ENCODE peak calls at places on chromosomes 5 and 9, in four cellular contexts. E, V, Y and B are unnamed samples.

GRCh38 chr5:321233-321725 is at the start of gene AHRR:
- DNase-seq in E (peak; percentile 95), V (peak; percentile 34), Y (peak; percentile 75), B (peak; percentile 97)

GRCh38 chr5:135209495-135209837 is 175.4 kb upstream of the PITX1 start:
- DNase-seq in E (no peak), V (no peak), Y (no peak), B (no peak)

GRCh38 chr9:93730213-93730612 is 153.8 kb downstream of the PHF2 start:
- DNase-seq in E (no peak), V (no peak), Y (no peak), B (no peak)

GRCh38 chr5:115842089-115842881 is 550 bp downstream of the AP3S1 start:
- DNase-seq in E (peak; percentile 51), V (no peak), Y (no peak), B (peak; percentile 58)

GRCh38 chr9:133597316-133597957 is 11.8 kb downstream of the FAM163B start:
- DNase-seq in E (no peak), V (no peak), Y (no peak), B (no peak)

GRCh38 chr9:89519393-89519805 is 21.5 kb upstream of the SEMA4D start:
- DNase-seq in E (peak; percentile 21), V (no peak), Y (no peak), B (no peak)

GRCh38 chr9:86854898-86855523 is 92.3 kb downstream of the GAS1 start:
- DNase-seq in E (peak; percentile 11), V (no peak), Y (no peak), B (peak; percentile 7)

GRCh38 chr5:60810438-60811085 is 33.5 kb downstream of the ELOVL7 start:
- DNase-seq in E (peak; percentile 22), V (no peak), Y (no peak), B (peak; percentile 14)

GRCh38 chr5:58787982-58788381 is 205.1 kb downstream of the RAB3C start:
- DNase-seq in E (no peak), V (no peak), Y (no peak), B (no peak)

GRCh38 chr9:123399803-123400378 is 43.9 kb downstream of the CRB2 start:
- DNase-seq in E (peak; percentile 22), V (no peak), Y (peak; percentile 55), B (no peak)

GRCh38 chr9:123099548-123099947 is 66.1 kb downstream of the GPR21 start:
- DNase-seq in E (no peak), V (no peak), Y (no peak), B (no peak)

GRCh38 chr5:134864707-134865106 is 9.5 kb upstream of the TXNDC15 start:
- DNase-seq in E (no peak), V (no peak), Y (no peak), B (no peak)

GRCh38 chr9:111399772-111400563 is 69.9 kb upstream of the OR2K2 start:
- DNase-seq in E (peak; percentile 4), V (no peak), Y (no peak), B (no peak)

GRCh38 chr9:134343637-134344036 is 17.4 kb downstream of the RXRA start:
- DNase-seq in E (no peak), V (no peak), Y (no peak), B (no peak)

GRCh38 chr9:133351908-133352634 is 4.1 kb downstream of the RPL7A start:
- DNase-seq in E (peak; percentile 19), V (no peak), Y (peak; percentile 70), B (peak; percentile 72)

GRCh38 chr9:14478175-14479165 is 164.5 kb upstream of the NFIB start:
- DNase-seq in E (no peak), V (no peak), Y (no peak), B (no peak)

GRCh38 chr9:89367726-89368437 is 49.6 kb downstream of the SECISBP2 start:
- DNase-seq in E (no peak), V (no peak), Y (no peak), B (no peak)

GRCh38 chr9:119961774-119962408 is 592.7 kb upstream of the BRINP1 start:
- DNase-seq in E (peak; percentile 34), V (no peak), Y (peak; percentile 27), B (peak; percentile 63)

GRCh38 chr9:9998491-9999287 is 614.1 kb downstream of the PTPRD start:
- DNase-seq in E (no peak), V (no peak), Y (no peak), B (no peak)

GRCh38 chr5:62111428-62111827 is 194.6 kb upstream of the KIF2A start:
- DNase-seq in E (no peak), V (no peak), Y (no peak), B (no peak)

GRCh38 chr9:138024131-138024530 is 146.5 kb downstream of the CACNA1B start:
- DNase-seq in E (no peak), V (no peak), Y (no peak), B (no peak)

GRCh38 chr5:133606835-133607234 is 5.5 kb downstream of the FSTL4 start:
- DNase-seq in E (no peak), V (no peak), Y (no peak), B (no peak)

GRCh38 chr5:25415970-25416369 is 771.2 kb upstream of the CDH10 start:
- DNase-seq in E (no peak), V (no peak), Y (no peak), B (no peak)

GRCh38 chr9:124625084-124625483 is 117.9 kb upstream of the NR5A1 start:
- DNase-seq in E (no peak), V (no peak), Y (no peak), B (no peak)

GRCh38 chr9:8871796-8872470 is 1072.4 kb upstream of the DMAC1 start:
- DNase-seq in E (no peak), V (no peak), Y (no peak), B (no peak)

GRCh38 chr9:36037580-36038169 is 962 bp downstream of the RECK start:
- DNase-seq in E (peak; percentile 3), V (no peak), Y (no peak), B (no peak)

GRCh38 chr5:71533614-71534013 is 53.5 kb upstream of the MCCC2 start:
- DNase-seq in E (no peak), V (no peak), Y (no peak), B (no peak)

GRCh38 chr5:26416911-26417310 is 621.5 kb downstream of the CDH9 start:
- DNase-seq in E (no peak), V (no peak), Y (no peak), B (no peak)